ENCODE peak calls at places on chromosomes 5 and 9, in nine cellular contexts. H is HCT116; Z is CD4-positive, CD25-positive, alpha-beta regulatory T cell; W is ovary; B is mesenchymal stem cell; L is PC-9; T is heart left ventricle; U is GM23338; M is GM23248. J is an unnamed sample.
A peak's percentile ranks its signal among the peaks of the same experiment; 100 is the strongest.

GRCh38 chr5:61279725-61280124 is 52.3 kb upstream of the ZSWIM6 start:
- DNase-seq in H (no peak), Z (no peak), W (no peak), B (no peak), L (no peak), T (no peak), U (no peak), M (no peak), J (no peak)

GRCh38 chr9:37971691-37972090 is 67.8 kb upstream of the SLC25A51 start:
- DNase-seq in H (no peak), Z (no peak), W (no peak), B (no peak), L (no peak), T (no peak), U (no peak), M (no peak), J (no peak)

GRCh38 chr9:6984941-6985578 is 227.3 kb downstream of the KDM4C start:
- DNase-seq in H (no peak), Z (no peak), W (no peak), B (no peak), L (no peak), T (no peak), U (peak; percentile 84), M (no peak), J (no peak)

GRCh38 chr5:34674226-34674625 is 18.1 kb downstream of the RAI14 start:
- DNase-seq in H (no peak), Z (no peak), W (no peak), B (peak; percentile 74), L (peak; percentile 47), T (no peak), U (no peak), M (peak; percentile 96), J (peak; percentile 66)

GRCh38 chr5:777756-778161 is 6.8 kb downstream of the ZDHHC11B start:
- DNase-seq in H (no peak), Z (no peak), W (peak; percentile 27), B (no peak), L (no peak), T (no peak), U (no peak), M (no peak), J (no peak)

GRCh38 chr5:33287242-33287641 is 153.5 kb upstream of the TARS1 start:
- DNase-seq in H (no peak), Z (no peak), W (no peak), B (no peak), L (no peak), T (no peak), U (no peak), M (no peak), J (no peak)

GRCh38 chr9:3359778-3360177 is 166.0 kb downstream of the RFX3 start:
- DNase-seq in H (no peak), Z (no peak), W (no peak), B (no peak), L (no peak), T (no peak), U (no peak), M (no peak), J (no peak)

GRCh38 chr9:8599937-8600336 is 800.4 kb upstream of the DMAC1 start:
- DNase-seq in H (no peak), Z (no peak), W (no peak), B (no peak), L (no peak), T (no peak), U (peak; percentile 71), M (no peak), J (no peak)

GRCh38 chr5:179822444-179822990 is 1.8 kb downstream of the SQSTM1 start:
- DNase-seq in H (no peak), Z (no peak), W (no peak), B (peak; percentile 24), L (no peak), T (no peak), U (no peak), M (peak; percentile 22), J (no peak)

GRCh38 chr5:154498597-154499393 is 20.8 kb upstream of the HAND1 start:
- DNase-seq in H (no peak), Z (no peak), W (no peak), B (no peak), L (no peak), T (no peak), U (no peak), M (no peak), J (no peak)

GRCh38 chr5:109359643-109360042 is 50.1 kb downstream of the PJA2 start:
- DNase-seq in H (no peak), Z (no peak), W (no peak), B (no peak), L (no peak), T (no peak), U (no peak), M (no peak), J (no peak)

GRCh38 chr5:32522429-32523143 is 62.8 kb upstream of the SUB1 start:
- DNase-seq in H (no peak), Z (peak; percentile 14), W (no peak), B (no peak), L (peak; percentile 59), T (no peak), U (no peak), M (peak; percentile 80), J (peak; percentile 95)

DNA sequence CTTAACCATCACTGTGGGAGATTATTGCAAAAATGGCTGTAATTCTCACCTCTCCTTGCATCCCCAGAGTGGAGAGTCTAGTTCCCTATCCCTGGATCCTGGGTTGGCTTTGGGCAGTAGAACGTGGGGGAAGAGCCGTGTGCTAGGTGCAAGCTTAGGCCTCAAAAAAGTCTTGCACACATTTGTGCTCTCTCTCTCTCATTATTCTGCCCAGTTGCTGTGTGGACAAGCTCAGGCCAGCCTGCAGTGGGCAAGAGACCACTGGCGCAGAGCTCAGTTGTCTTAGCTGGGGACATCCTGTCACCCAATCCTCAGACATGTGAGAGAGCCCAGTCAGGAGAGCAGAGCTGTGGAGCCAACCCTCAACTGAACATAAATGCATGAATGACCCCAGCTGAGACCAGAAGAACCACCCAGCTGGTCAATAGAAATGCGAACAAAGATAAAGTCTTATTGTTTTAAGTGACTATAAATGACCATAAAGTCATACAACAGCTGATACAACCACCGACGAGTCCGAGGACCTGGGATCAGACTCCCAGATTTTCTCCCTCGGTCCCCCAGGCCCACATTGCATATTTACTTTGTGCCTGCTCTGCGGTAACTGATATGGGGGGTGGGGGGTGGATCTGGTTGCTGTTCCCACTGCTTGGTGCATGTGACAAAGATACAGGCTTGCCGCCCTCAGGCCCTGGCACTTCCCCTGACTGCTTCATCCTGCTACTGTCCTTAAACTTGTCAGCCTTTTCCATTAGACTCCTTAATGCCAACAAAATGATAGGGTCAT is 166.4 kb upstream of the MVB12B start:
- DNase-seq in H (no peak), Z (no peak), W (no peak), B (no peak), L (no peak), T (no peak), U (no peak), M (no peak), J (no peak)
- H3K27me3 ChIP-seq in H (no peaks in the 10 kb centered on the region), Z (no peaks in the 10 kb centered on the region), W (no peaks in the 10 kb centered on the region), B (peaks cover 60% of the 10 kb centered on the region), L (peaks cover 94% of the 10 kb centered on the region), T (no peaks in the 10 kb centered on the region), U (no peaks in the 10 kb centered on the region), M (peaks cover 14% of the 10 kb centered on the region), J (no peaks in the 10 kb centered on the region)

DNA sequence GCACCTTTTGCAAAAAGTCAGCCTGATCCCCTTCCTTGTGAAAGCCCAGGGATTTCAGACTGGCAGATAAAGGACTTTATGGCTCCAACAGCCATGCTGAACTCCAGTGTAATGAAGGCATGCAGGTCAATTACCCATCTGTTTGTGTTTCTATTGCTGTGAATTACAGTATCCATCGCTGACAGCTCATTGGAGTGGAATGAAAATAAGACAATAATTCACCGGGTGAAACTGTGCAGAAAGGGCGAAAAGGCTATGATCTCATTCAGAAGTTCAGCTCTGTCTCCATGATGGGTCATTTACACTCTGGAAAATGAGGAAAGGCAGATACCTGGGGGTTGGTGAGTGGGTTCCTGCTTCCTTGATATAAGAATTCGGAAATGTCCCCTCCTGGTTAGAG is 148.0 kb downstream of the BRINP1 start:
- DNase-seq in H (no peak), Z (no peak), W (no peak), B (no peak), L (no peak), T (no peak), U (no peak), M (peak; percentile 60), J (no peak)
- H3K27me3 ChIP-seq in H (no peaks in the 10 kb centered on the region), Z (no peaks in the 10 kb centered on the region), W (no peaks in the 10 kb centered on the region), B (no peaks in the 10 kb centered on the region), L (no peaks in the 10 kb centered on the region), T (no peaks in the 10 kb centered on the region), U (no peaks in the 10 kb centered on the region), M (no peaks in the 10 kb centered on the region), J (no peaks in the 10 kb centered on the region)

DNA sequence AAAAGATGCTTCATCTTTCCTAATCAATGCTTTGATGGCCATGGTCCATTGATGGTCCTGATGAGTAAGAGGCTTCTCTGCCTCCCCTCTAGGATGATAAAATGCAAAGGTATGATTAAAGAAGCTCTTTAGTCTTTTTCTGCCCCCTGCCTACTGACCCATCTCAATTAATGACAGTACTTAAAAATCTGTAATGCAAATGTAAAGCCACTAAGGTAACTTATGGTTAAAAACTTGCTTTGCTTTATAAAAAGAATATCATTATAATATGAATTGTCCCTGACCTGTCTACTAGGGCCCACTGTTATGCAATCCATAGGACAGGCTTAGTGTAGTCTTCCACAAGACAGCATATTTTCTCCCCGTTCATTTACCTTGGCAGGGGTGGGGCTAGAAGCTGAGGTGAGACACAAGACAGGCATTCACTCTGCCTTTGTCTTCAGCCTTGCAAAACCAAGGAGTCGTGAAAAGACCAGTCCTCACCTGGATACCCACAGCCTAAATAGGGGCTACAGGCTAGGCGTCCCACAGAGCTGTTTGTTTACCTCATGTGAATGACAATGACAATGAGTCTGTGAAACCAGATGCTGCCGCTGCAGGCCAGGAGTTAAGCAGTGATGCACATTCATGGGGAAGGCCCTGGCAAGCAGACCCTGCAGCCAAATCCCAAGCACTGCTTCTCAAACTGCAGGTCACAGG is 60.4 kb downstream of the BNC2 start:
- DNase-seq in H (no peak), Z (no peak), W (no peak), B (no peak), L (peak; percentile 56), T (no peak), U (peak; percentile 99), M (no peak), J (no peak)
- H3K27me3 ChIP-seq in H (no peaks in the 10 kb centered on the region), Z (no peaks in the 10 kb centered on the region), W (no peaks in the 10 kb centered on the region), B (no peaks in the 10 kb centered on the region), L (no peaks in the 10 kb centered on the region), T (no peaks in the 10 kb centered on the region), U (no peaks in the 10 kb centered on the region), M (no peaks in the 10 kb centered on the region), J (no peaks in the 10 kb centered on the region)

GRCh38 chr9:136153381-136154065 is 34.8 kb upstream of the TMEM250 start:
- DNase-seq in H (no peak), Z (no peak), W (no peak), B (no peak), L (no peak), T (no peak), U (no peak), M (no peak), J (no peak)

GRCh38 chr9:136152931-136153330 is 34.3 kb upstream of the TMEM250 start:
- DNase-seq in H (no peak), Z (no peak), W (no peak), B (no peak), L (no peak), T (no peak), U (no peak), M (no peak), J (no peak)

GRCh38 chr9:136151214-136151804 is 32.6 kb upstream of the TMEM250 start:
- DNase-seq in H (no peak), Z (no peak), W (peak; percentile 2), B (no peak), L (no peak), T (no peak), U (peak; percentile 72), M (no peak), J (no peak)

GRCh38 chr9:136151848-136152542 is 33.3 kb upstream of the TMEM250 start:
- DNase-seq in H (no peak), Z (no peak), W (no peak), B (no peak), L (no peak), T (no peak), U (no peak), M (no peak), J (no peak)

GRCh38 chr9:136152543-136152866 is 33.8 kb upstream of the TMEM250 start:
- DNase-seq in H (no peak), Z (no peak), W (no peak), B (no peak), L (no peak), T (no peak), U (no peak), M (no peak), J (no peak)
- H3K27me3 ChIP-seq in H (no peaks in the 10 kb centered on the region), Z (no peaks in the 10 kb centered on the region), W (no peaks in the 10 kb centered on the region), B (peaks cover 74% of the 10 kb centered on the region), L (peaks cover 51% of the 10 kb centered on the region), T (peaks cover 6% of the 10 kb centered on the region), U (no peaks in the 10 kb centered on the region), M (peaks cover 6% of the 10 kb centered on the region), J (peaks cover 2% of the 10 kb centered on the region)